ENCODE peak calls at places on chromosomes 16 and 17, in four cellular contexts. N, G, R and H are unnamed samples.

GRCh38 chr16:85583491-85584181 is 29.5 kb upstream of the GSE1 start:
- DNase-seq in R (no peak), N (peak; percentile 55), G (no peak), H (no peak)

GRCh38 chr16:2483160-2483559 is 8.2 kb downstream of the TBC1D24 start:
- DNase-seq in G (no peak), N (no peak), R (peak; percentile 51), H (no peak)

GRCh38 chr16:29831490-29831889 is 11.2 kb downstream of the MVP start:
- DNase-seq in R (no peak), G (no peak), N (no peak), H (no peak)

GRCh38 chr16:66841366-66841765 is 2.8 kb upstream of the CA7 start:
- DNase-seq in R (no peak), G (no peak), N (no peak), H (no peak)

GRCh38 chr17:74971842-74972106 is 785 bp downstream of the HID1 start:
- DNase-seq in G (no peak), R (no peak), N (no peak), H (no peak)

GRCh38 chr16:69535123-69536050 is 30.4 kb upstream of the NFAT5 start:
- DNase-seq in N (no peak), G (no peak), R (no peak), H (no peak)

GRCh38 chr16:81873843-81874752 is 95.0 kb downstream of the PLCG2 start:
- DNase-seq in N (no peak), R (peak; percentile 69), G (peak; percentile 15), H (no peak)

GRCh38 chr17:9928601-9929341 is 23.7 kb upstream of the RCVRN start:
- DNase-seq in R (no peak), G (peak; percentile 52), N (peak; percentile 37), H (no peak)

GRCh38 chr16:56817056-56817455 is 48.0 kb upstream of the SLC12A3 start:
- DNase-seq in G (no peak), N (no peak), R (no peak), H (no peak)

GRCh38 chr17:38601539-38602351 is 4.0 kb downstream of the SRCIN1 start:
- DNase-seq in G (no peak), R (no peak), N (no peak), H (no peak)

GRCh38 chr17:75159196-75160031 is 5.1 kb upstream of the JPT1 start:
- DNase-seq in N (no peak), R (no peak), G (no peak), H (no peak)

GRCh38 chr17:56756536-56756935 is 77.2 kb downstream of the C17orf67 start:
- DNase-seq in N (peak; percentile 93), G (peak; percentile 83), R (no peak), H (peak; percentile 50)

DNA sequence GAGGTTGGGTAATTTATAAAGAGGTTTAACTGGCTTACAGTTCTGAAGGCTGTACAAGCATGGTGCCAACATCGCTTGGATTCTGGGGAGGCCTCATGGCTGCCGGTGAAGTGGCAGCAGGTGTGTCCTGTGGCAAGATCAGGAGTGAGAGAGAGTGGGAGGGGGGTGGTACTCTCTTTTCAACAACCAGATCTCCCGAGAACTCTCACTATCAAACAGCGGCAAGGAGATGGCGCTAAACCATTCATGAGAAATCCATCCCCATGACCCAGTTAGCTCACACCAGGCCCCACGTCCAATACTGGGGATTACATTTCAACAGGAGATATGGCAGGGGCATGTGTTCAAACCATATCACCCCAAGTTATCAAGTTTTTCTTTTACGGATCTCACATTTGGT is 44.0 kb upstream of the CBX4 start:
- DNase-seq in N (no peak), R (no peak), G (no peak), H (no peak)
- H3K4me3 ChIP-seq in N (no peak overlapping the region), R (no peak overlapping the region), G (no peak overlapping the region), H (no peak overlapping the region)

GRCh38 chr17:28427372-28427771 is 21.4 kb upstream of the SLC46A1 start:
- DNase-seq in R (no peak), N (no peak), G (peak; percentile 43), H (no peak)

GRCh38 chr17:28425206-28425605 is 19.2 kb upstream of the SLC46A1 start:
- DNase-seq in R (no peak), N (no peak), G (no peak), H (no peak)

GRCh38 chr17:28421775-28422305 is 15.8 kb upstream of the SLC46A1 start:
- DNase-seq in R (no peak), G (no peak), N (no peak), H (no peak)

GRCh38 chr17:28426081-28426519 is 20.1 kb upstream of the SLC46A1 start:
- DNase-seq in R (no peak), N (no peak), G (no peak), H (no peak)
- TF ChIP-seq CTCF in R (peak; percentile 35), N (peak; percentile 26), G (peak; percentile 54), H (peak; percentile 42)

GRCh38 chr16:74025-74424 is 1.6 kb upstream of the RHBDF1 start:
- DNase-seq in R (no peak), G (no peak), N (no peak), H (no peak)

GRCh38 chr16:74437-75318 is 2.2 kb upstream of the RHBDF1 start:
- DNase-seq in N (no peak), G (no peak), R (no peak), H (no peak)

GRCh38 chr16:71540-72341 is 690 bp downstream of the RHBDF1 start:
- DNase-seq in G (no peak), N (no peak), R (peak; percentile 77), H (no peak)

GRCh38 chr16:71210-71539 is 1.3 kb downstream of the RHBDF1 start:
- DNase-seq in G (no peak), N (no peak), R (no peak), H (no peak)

DNA sequence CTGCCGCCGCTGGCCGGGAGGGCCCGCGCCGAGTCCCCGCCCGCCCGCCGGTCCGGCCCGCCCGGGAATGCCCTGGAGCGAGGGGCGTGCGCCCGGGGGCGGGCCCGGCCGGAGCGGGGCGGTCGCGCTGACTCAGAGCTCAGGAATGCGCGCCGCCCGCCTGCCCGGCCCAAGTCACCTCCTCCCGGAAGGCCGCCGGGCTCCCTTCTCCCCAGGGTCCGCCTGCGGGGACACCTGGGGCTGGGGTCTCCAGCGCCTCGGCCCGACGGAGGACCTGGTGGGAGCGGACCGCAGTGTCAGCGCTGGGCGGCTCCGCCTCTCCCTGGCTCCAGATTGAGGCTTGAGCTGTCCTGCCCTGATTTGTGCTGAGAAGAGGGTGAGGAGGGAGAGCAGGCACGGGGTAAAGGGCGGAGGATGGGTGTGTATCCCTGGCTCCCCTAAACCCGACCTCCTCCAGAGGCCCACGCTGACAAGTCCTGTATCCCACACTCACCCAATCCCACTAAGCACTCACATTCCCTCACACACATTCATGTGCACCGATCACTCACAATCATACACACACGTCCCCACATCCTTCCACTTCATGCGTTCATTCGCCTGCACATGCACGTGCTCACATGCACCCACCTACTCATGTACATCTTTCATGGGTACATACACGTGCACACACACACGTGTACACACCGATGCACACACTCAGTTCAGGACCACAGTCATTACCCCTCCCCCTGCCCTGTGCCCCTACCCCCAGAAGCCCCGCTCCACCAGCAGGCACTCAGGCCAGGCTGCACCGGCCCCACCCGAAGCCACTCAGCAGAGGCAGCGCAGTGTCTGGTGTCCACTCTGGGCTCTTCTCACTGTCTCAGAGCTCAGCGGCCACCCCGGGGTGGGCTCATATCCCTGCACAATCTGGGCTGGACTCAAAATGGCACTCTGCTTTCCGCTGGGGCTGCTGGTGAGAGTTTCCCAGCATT is at the start of gene RHBDF1:
- DNase-seq in R (peak; percentile 72), N (no peak), G (no peak), H (no peak)
- H3K4me3 ChIP-seq in R (peak within 1 kb of the TSS; percentile 67), N (peak within 1 kb of the TSS; percentile 76), G (peak within 1 kb of the TSS; percentile 63), H (peak within 1 kb of the TSS; percentile 78)

DNA sequence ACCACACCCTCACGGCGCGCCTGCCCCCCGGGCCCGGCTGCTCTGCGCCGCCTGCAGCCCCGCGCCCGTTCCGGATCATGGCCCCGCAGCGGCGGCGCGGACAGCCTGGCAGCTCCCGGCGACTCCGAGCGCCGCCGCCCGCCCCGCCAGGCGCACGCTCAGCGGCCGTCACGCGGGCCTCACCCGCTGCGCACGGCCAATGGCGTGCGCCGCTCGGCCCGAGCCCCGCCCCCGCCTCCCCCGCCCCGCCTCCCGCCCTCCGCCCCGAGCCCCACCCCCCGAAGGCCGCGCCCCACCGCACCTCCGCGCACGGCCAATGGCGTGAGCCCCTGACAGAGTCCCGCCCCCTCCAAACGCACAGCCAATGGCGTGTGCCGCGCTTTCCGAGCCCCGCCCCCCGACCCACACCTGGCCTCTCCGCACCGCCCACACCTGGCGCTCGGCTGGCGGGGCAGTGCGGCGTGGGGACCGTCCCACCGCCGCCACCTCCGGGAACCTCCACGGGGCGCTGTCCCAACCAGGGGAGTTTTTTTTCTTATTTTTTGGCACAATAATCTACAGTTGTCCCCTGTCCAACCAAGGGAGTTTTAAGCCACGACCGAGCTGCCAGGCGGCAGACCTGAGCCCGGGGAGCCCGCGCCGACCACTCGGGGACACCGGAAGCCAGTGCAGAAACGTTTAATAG is at the start of gene PCYT2:
- DNase-seq in R (peak; percentile 93), G (no peak), N (no peak), H (no peak)
- TF ChIP-seq CTCF in R (peak; percentile 33), G (no peak), N (no peak), H (no peak)

DNA sequence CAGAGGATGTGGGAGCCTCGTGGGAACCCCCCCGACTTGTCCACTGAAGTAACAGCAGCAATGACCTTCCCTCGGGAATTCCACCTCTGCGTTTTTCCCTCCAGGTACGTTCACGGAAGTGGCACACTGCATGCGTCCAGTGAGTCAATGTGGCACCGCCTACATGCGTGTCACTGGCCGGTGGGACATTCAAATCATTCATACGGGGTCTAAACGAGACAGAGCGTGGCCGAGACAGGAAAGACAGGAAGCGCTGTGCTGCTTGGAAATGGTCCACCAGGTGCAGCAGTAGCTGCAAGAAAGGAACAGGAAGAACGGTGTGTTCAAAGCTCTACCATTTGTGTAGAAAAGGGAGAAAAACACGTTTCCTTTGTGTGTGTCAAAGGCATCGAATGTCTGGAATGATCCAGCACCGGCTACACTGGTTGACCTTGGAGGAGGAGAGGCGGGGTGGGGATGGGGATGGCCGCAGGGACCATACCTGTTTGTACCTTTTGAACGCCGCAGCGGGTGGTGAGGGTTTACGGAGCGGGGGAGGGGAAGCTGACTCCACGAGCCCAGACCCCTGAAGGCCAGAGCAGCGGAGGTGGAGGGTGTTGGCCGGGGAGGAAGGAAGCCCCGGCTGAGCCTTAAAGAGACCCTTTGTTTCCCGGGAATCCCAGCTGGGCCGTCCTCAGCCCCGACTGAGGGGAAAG is 1.7 kb upstream of the PGAP6 start:
- DNase-seq in R (peak; percentile 71), N (no peak), G (no peak), H (no peak)
- H3K4me3 ChIP-seq in R (peak overlapping the region; percentile 95), N (no peak overlapping the region), G (no peak overlapping the region), H (peak overlapping the region; percentile 74)

GRCh38 chr17:80969674-80970043 is 22.0 kb upstream of the CHMP6 start:
- DNase-seq in N (no peak), R (no peak), G (no peak), H (no peak)

GRCh38 chr17:80968602-80969029 is 23.0 kb upstream of the CHMP6 start:
- DNase-seq in R (no peak), G (no peak), N (no peak), H (no peak)

GRCh38 chr17:80970762-80971703 is 20.6 kb upstream of the CHMP6 start:
- DNase-seq in G (no peak), R (no peak), N (no peak), H (no peak)

GRCh38 chr17:80969030-80969673 is 22.5 kb upstream of the CHMP6 start:
- DNase-seq in R (peak; percentile 48), G (no peak), N (no peak), H (no peak)

GRCh38 chr17:80970044-80970761 is 21.4 kb upstream of the CHMP6 start:
- DNase-seq in G (no peak), R (peak; percentile 51), N (no peak), H (no peak)
- TF ChIP-seq CTCF in G (peak; percentile 51), R (no peak), N (peak; percentile 68), H (peak; percentile 53)

GRCh38 chr17:48588074-48588415 is 2.0 kb downstream of the HOXB3 start:
- DNase-seq in G (no peak), R (no peak), N (no peak), H (no peak)
- H3K4me3 ChIP-seq in G (no peak overlapping the region), R (peak overlapping the region; percentile 63), N (peak overlapping the region; percentile 76), H (peak overlapping the region; percentile 74)